ENCODE peak calls at places on chromosome 7, in five cellular contexts. One of them, this sample, is unnamed.

GRCh38 chr7:107563072-107563760 is 504 bp downstream of the COG5 start:
- DNase-seq in Peyer's patch: peak; percentile 56
- DNase-seq in RWPE1: no peak
- DNase-seq in tibial artery: peak; percentile 55
- DNase-seq in GM23338: peak; percentile 74
- DNase-seq in this sample: no peak

GRCh38 chr7:33744293-33744692 is 161.0 kb upstream of the BMPER start:
- DNase-seq in tibial artery: no peak
- DNase-seq in Peyer's patch: no peak
- DNase-seq in RWPE1: no peak
- DNase-seq in GM23338: peak; percentile 72
- DNase-seq in this sample: no peak

GRCh38 chr7:50729962-50730361 is 52.7 kb downstream of the GRB10 start:
- DNase-seq in GM23338: no peak
- DNase-seq in tibial artery: no peak
- DNase-seq in RWPE1: no peak
- DNase-seq in Peyer's patch: no peak
- DNase-seq in this sample: no peak

GRCh38 chr7:143003393-143004051 is 23.4 kb downstream of the OR9A2 start:
- DNase-seq in Peyer's patch: no peak
- DNase-seq in tibial artery: no peak
- DNase-seq in GM23338: peak; percentile 65
- DNase-seq in RWPE1: peak; percentile 30
- DNase-seq in this sample: no peak

GRCh38 chr7:135169141-135169935 is 1.2 kb downstream of the CYREN start:
- DNase-seq in tibial artery: no peak
- DNase-seq in RWPE1: peak; percentile 68
- DNase-seq in Peyer's patch: peak; percentile 66
- DNase-seq in GM23338: peak; percentile 79
- DNase-seq in this sample: no peak

GRCh38 chr7:143295870-143296269 is 7.7 kb downstream of the CASP2 start:
- DNase-seq in Peyer's patch: no peak
- DNase-seq in GM23338: no peak
- DNase-seq in tibial artery: no peak
- DNase-seq in RWPE1: no peak
- DNase-seq in this sample: no peak

GRCh38 chr7:786472-787255 is 45.6 kb upstream of the SUN1 start:
- DNase-seq in GM23338: peak; percentile 83
- DNase-seq in RWPE1: peak; percentile 80
- DNase-seq in tibial artery: peak; percentile 64
- DNase-seq in Peyer's patch: peak; percentile 40
- DNase-seq in this sample: no peak

GRCh38 chr7:4791738-4792536 is 16.5 kb downstream of the AP5Z1 start:
- DNase-seq in GM23338: peak; percentile 96
- DNase-seq in tibial artery: peak; percentile 75
- DNase-seq in Peyer's patch: peak; percentile 78
- DNase-seq in RWPE1: peak; percentile 58
- DNase-seq in this sample: no peak

GRCh38 chr7:99029481-99030144 is 114.3 kb downstream of the SMURF1 start:
- DNase-seq in tibial artery: no peak
- DNase-seq in RWPE1: no peak
- DNase-seq in Peyer's patch: no peak
- DNase-seq in GM23338: no peak
- DNase-seq in this sample: no peak

GRCh38 chr7:131040467-131040932 is 287.2 kb upstream of the MKLN1 start:
- DNase-seq in tibial artery: peak; percentile 63
- DNase-seq in GM23338: peak; percentile 87
- DNase-seq in RWPE1: peak; percentile 47
- DNase-seq in Peyer's patch: peak; percentile 61
- DNase-seq in this sample: no peak

GRCh38 chr7:17983238-17984088 is 43.2 kb upstream of the SNX13 start:
- DNase-seq in RWPE1: no peak
- DNase-seq in tibial artery: no peak
- DNase-seq in Peyer's patch: no peak
- DNase-seq in GM23338: no peak
- DNase-seq in this sample: no peak

GRCh38 chr7:131066635-131067034 is 261.0 kb upstream of the MKLN1 start:
- DNase-seq in Peyer's patch: no peak
- DNase-seq in RWPE1: no peak
- DNase-seq in tibial artery: no peak
- DNase-seq in GM23338: no peak
- DNase-seq in this sample: no peak

GRCh38 chr7:69799048-69799697 is 200.9 kb downstream of the AUTS2 start:
- DNase-seq in Peyer's patch: no peak
- DNase-seq in tibial artery: no peak
- DNase-seq in RWPE1: no peak
- DNase-seq in GM23338: no peak
- DNase-seq in this sample: no peak

DNA sequence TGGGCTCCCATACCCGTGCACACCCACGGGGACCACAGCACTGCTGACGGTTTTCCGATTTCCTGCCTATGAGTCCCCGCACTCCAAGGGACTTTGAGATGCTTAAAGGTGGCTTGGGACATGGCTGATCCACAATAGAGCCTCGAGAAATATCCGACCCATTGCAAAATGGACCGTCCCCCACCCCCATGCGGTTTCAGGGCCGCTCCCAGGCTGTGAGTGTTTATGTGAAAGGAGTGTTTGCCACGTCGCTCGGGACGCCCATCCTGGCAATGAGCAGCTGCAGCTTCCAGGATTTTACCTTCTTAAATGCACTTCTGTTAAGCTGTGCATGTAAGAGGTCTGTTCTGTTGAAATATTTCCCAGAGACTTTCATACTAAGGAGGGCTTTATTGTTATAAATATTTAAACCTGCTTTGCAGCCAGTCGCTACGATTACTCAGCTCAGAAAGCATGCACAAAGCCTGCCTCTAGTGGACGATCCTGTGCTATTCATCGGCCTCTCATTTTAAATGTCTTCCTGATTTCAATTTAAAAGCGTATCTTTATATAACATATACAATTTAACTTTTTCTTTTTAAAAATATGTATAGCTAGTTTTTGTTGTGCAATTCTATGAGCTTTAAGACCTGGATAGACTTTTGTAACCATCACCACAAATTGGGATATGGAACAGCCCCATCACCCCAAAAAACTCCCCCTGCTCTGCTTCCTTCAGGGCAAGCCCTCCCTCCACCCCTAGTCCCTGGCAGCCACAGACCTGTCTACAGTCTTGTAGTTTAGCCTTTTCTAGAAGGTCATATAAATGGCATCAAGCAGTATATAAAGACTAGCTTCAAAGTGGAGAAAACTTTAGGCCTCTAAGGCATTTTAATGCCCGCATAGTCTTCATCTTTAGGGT is 418.3 kb downstream of the PAXIP1 start:
- DNase-seq in GM23338: no peak
- DNase-seq in Peyer's patch: no peak
- DNase-seq in tibial artery: no peak
- DNase-seq in RWPE1: peak; percentile 16
- DNase-seq in this sample: no peak
- TF ChIP-seq CTCF in GM23338: no peak
- TF ChIP-seq CTCF in Peyer's patch: no peak
- TF ChIP-seq CTCF in tibial artery: no peak
- TF ChIP-seq CTCF in RWPE1: no peak
- TF ChIP-seq CTCF in this sample: no peak

DNA sequence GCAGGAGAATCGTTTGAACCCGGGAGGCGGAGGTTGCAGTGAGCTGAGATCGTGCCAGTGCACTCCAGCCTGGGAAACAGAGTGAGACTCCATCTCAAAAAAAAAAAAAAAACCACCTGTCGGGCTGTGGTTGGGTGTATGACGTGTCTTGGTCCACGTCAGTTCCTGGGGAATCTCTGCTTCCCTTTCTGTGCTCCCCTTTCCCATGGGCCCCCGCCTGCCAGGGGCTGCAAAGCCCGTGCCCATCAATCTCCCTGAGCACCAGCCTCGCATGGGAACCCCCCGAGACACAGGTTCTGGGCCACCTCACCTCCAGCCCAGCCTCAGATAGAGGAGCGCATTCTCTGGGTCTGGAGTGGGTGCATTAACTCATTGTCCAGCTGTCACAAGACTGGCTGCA is 2.3 kb upstream of the SH2B2 start:
- DNase-seq in tibial artery: no peak
- DNase-seq in RWPE1: no peak
- DNase-seq in Peyer's patch: peak; percentile 48
- DNase-seq in GM23338: no peak
- DNase-seq in this sample: no peak
- TF ChIP-seq CTCF in tibial artery: no peak
- TF ChIP-seq CTCF in RWPE1: no peak
- TF ChIP-seq CTCF in Peyer's patch: no peak
- TF ChIP-seq CTCF in GM23338: no peak
- TF ChIP-seq CTCF in this sample: no peak

GRCh38 chr7:95199779-95200558 is 124.4 kb downstream of the PON1 start:
- DNase-seq in GM23338: peak; percentile 64
- DNase-seq in Peyer's patch: no peak
- DNase-seq in RWPE1: peak; percentile 19
- DNase-seq in tibial artery: peak; percentile 23
- DNase-seq in this sample: no peak
- TF ChIP-seq CTCF in GM23338: peak; percentile 75
- TF ChIP-seq CTCF in Peyer's patch: peak; percentile 42
- TF ChIP-seq CTCF in RWPE1: peak; percentile 57
- TF ChIP-seq CTCF in tibial artery: peak; percentile 52
- TF ChIP-seq CTCF in this sample: peak; percentile 40

GRCh38 chr7:93921607-93922446 is at the start of gene GNG11:
- DNase-seq in GM23338: peak; percentile 77
- DNase-seq in Peyer's patch: peak; percentile 40
- DNase-seq in RWPE1: peak; percentile 30
- DNase-seq in tibial artery: peak; percentile 72
- DNase-seq in this sample: peak; percentile 88
- TF ChIP-seq CTCF in GM23338: no peak
- TF ChIP-seq CTCF in Peyer's patch: no peak
- TF ChIP-seq CTCF in RWPE1: no peak
- TF ChIP-seq CTCF in tibial artery: no peak
- TF ChIP-seq CTCF in this sample: no peak

GRCh38 chr7:137968890-137969289 is 33.0 kb downstream of the CREB3L2 start:
- DNase-seq in GM23338: no peak
- DNase-seq in Peyer's patch: no peak
- DNase-seq in tibial artery: no peak
- DNase-seq in RWPE1: no peak
- DNase-seq in this sample: no peak

GRCh38 chr7:137970263-137970975 is 31.5 kb downstream of the CREB3L2 start:
- DNase-seq in GM23338: no peak
- DNase-seq in tibial artery: no peak
- DNase-seq in Peyer's patch: no peak
- DNase-seq in RWPE1: peak; percentile 47
- DNase-seq in this sample: no peak

GRCh38 chr7:137966636-137967142 is 35.2 kb downstream of the CREB3L2 start:
- DNase-seq in tibial artery: no peak
- DNase-seq in RWPE1: no peak
- DNase-seq in Peyer's patch: no peak
- DNase-seq in GM23338: no peak
- DNase-seq in this sample: no peak

GRCh38 chr7:137967143-137968018 is 34.5 kb downstream of the CREB3L2 start:
- DNase-seq in GM23338: peak; percentile 41
- DNase-seq in Peyer's patch: no peak
- DNase-seq in RWPE1: no peak
- DNase-seq in tibial artery: no peak
- DNase-seq in this sample: no peak

GRCh38 chr7:137969828-137970227 is 32.1 kb downstream of the CREB3L2 start:
- DNase-seq in tibial artery: no peak
- DNase-seq in Peyer's patch: no peak
- DNase-seq in GM23338: no peak
- DNase-seq in RWPE1: no peak
- DNase-seq in this sample: no peak
- TF ChIP-seq CTCF in tibial artery: no peak
- TF ChIP-seq CTCF in Peyer's patch: no peak
- TF ChIP-seq CTCF in GM23338: no peak
- TF ChIP-seq CTCF in RWPE1: no peak
- TF ChIP-seq CTCF in this sample: no peak

DNA sequence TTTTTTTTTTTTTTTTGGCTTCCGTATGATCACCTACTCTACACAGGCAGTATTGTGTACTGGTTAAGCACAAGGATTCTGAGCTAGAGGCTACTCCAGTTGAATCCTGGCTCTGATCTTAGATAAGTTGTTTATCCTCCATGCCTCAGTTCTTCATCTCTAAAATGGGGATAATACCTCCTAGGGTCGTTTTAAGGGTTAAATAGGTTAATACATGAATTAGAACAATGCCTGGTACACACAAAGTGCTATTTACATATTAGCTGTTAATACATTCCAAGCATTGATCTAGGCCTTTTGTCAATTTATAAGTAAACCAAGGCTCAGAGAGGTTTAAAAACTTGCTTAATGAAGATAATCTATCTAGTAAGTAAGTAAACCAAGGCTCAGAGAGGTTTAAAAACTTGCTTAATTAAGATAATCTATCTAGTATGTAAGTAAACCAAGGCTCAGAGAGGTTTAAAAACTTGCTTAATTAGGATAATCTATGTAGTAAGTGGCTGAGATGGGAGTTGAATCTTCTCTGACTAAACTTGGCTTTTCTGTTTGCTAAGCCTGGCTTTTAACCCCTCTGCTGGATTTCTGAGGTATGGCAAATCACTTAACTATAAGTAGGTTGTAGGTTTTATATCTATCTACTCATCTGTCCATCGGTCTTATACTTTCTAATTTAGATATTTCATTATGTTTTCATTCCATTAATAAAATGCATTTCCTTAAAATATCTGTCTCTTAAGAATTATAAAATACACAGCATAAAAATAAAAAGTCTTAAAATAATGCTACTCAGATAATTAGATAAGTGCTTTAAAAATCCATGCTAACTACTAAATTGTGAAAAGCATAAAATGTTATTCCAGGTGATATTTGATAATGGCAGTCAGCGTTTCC is 59.2 kb downstream of the ST7 start:
- DNase-seq in Peyer's patch: no peak
- DNase-seq in GM23338: peak; percentile 70
- DNase-seq in RWPE1: peak; percentile 44
- DNase-seq in tibial artery: no peak
- DNase-seq in this sample: no peak
- TF ChIP-seq CTCF in Peyer's patch: peak; percentile 30
- TF ChIP-seq CTCF in GM23338: peak; percentile 40
- TF ChIP-seq CTCF in RWPE1: peak; percentile 28
- TF ChIP-seq CTCF in tibial artery: no peak
- TF ChIP-seq CTCF in this sample: no peak

DNA sequence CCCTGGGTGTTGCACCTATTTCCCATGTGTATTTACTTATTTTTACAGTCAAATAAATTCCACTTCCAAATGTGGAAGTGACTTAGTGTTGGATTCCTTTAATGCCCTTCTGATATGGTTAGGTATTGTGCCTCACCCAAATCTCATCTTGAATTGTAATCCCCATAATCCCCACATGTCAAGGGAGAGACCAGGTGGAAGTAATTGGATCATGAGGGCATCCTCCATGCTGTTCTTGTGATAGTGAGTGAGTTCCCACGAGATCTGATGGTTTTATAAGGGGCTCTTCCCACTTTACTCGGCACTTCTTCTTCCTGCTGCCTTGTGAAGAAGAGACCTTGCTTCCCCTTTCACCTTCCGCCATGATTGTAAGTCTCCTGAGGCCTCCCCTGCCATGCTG is 136.9 kb downstream of the SNX10 start:
- DNase-seq in tibial artery: no peak
- DNase-seq in Peyer's patch: no peak
- DNase-seq in RWPE1: no peak
- DNase-seq in GM23338: no peak
- DNase-seq in this sample: no peak
- TF ChIP-seq CTCF in tibial artery: no peak
- TF ChIP-seq CTCF in Peyer's patch: no peak
- TF ChIP-seq CTCF in RWPE1: no peak
- TF ChIP-seq CTCF in GM23338: no peak
- TF ChIP-seq CTCF in this sample: no peak

This sample was measured in coronary artery.